ENCODE peak calls at places on chromosomes 3 and 15, in nine cellular contexts. I is bronchial epithelial cell, P is fibroblast of lung, H is cardiac fibroblast, W is psoas muscle, K is right atrium auricular region, E is ovary, J is astrocyte, D is H1. Y is an unnamed sample.

GRCh38 chr3:29181872-29182271 is 99.0 kb upstream of the RBMS3 start:
- DNase-seq in I (no peak), P (no peak), H (no peak), W (no peak), K (no peak), E (no peak), J (no peak), D (no peak), Y (no peak)

GRCh38 chr15:40235201-40235890 is 3.5 kb upstream of the PAK6 start:
- DNase-seq in I (no peak), P (no peak), H (no peak), W (no peak), K (no peak), E (no peak), J (no peak), D (no peak), Y (no peak)

GRCh38 chr3:44326035-44326434 is 12.5 kb upstream of the TCAIM start:
- DNase-seq in I (peak), P (peak), H (peak), W (no peak), K (no peak), E (no peak), J (peak), D (no peak), Y (no peak)

GRCh38 chr3:43194490-43195115 is 88.7 kb upstream of the POMGNT2 start:
- DNase-seq in I (peak), P (no peak), H (no peak), W (no peak), K (no peak), E (no peak), J (no peak), D (no peak), Y (no peak)

GRCh38 chr3:126536126-126536525 is 12.2 kb downstream of the CHST13 start:
- DNase-seq in I (no peak), P (no peak), H (no peak), W (no peak), K (no peak), E (no peak), J (no peak), D (no peak), Y (no peak)

GRCh38 chr15:42215854-42216829 is 8.0 kb upstream of the VPS39 start:
- DNase-seq in I (no peak), P (no peak), H (peak), W (no peak), K (no peak), E (no peak), J (no peak), D (no peak), Y (no peak)

GRCh38 chr3:71616571-71617021 is 33.1 kb upstream of the FOXP1 start:
- DNase-seq in I (no peak), P (no peak), H (no peak), W (no peak), K (no peak), E (no peak), J (no peak), D (no peak), Y (no peak)

GRCh38 chr3:105594219-105594618 is 227.5 kb downstream of the ALCAM start:
- DNase-seq in I (peak), P (peak), H (peak), W (no peak), K (no peak), E (no peak), J (peak), D (no peak), Y (no peak)

GRCh38 chr3:171231361-171231760 is 204.8 kb upstream of the SLC2A2 start:
- DNase-seq in I (peak), P (no peak), H (no peak), W (no peak), K (no peak), E (no peak), J (no peak), D (no peak), Y (no peak)

GRCh38 chr3:160049570-160049969 is 60.9 kb downstream of the IL12A start:
- DNase-seq in I (no peak), P (no peak), H (no peak), W (no peak), K (no peak), E (no peak), J (no peak), D (no peak), Y (no peak)

GRCh38 chr3:107761391-107761790 is 238.6 kb downstream of the BBX start:
- DNase-seq in I (no peak), P (no peak), H (no peak), W (no peak), K (no peak), E (no peak), J (no peak), D (no peak), Y (no peak)
- TF ChIP-seq CTCF in I (no peak), P (no peak), H (no peak), W (no peak), K (no peak), E (no peak), J (no peak), D (no peak), Y (no peak)

DNA sequence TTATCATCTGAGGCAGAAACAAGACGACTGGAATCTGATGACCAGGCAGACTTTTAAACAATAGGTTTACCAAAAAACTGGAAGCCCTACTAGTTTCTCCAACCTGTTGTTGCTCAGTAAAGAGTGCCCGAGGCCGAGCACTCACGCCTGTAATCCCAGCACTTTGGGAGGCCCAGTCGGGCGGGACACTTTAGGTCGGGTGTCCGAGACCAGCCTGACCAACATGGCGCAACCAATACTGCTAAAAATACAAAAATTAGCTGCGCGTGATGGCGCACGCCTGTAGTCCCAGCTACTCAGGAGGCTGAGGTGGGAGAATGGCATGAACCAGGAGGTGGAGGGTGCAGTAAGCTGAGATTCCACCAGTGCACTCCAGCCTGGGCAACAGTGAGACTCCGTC is 1.1 kb upstream of the WDR5B start:
- DNase-seq in I (no peak), P (peak), H (no peak), W (peak), K (no peak), E (no peak), J (no peak), D (no peak), Y (no peak)
- H3K4me3 ChIP-seq in I (peak), P (peak), H (peak), W (peak), K (peak), E (peak), J (peak), D (peak), Y (peak)

GRCh38 chr15:101008158-101009139 is 89.3 kb downstream of the LRRK1 start:
- DNase-seq in I (peak), P (peak), H (peak), W (peak), K (peak), E (peak), J (peak), D (peak), Y (no peak)
- TF ChIP-seq CTCF in I (peak), P (peak), H (peak), W (peak), K (peak), E (peak), J (peak), D (peak), Y (peak)

DNA sequence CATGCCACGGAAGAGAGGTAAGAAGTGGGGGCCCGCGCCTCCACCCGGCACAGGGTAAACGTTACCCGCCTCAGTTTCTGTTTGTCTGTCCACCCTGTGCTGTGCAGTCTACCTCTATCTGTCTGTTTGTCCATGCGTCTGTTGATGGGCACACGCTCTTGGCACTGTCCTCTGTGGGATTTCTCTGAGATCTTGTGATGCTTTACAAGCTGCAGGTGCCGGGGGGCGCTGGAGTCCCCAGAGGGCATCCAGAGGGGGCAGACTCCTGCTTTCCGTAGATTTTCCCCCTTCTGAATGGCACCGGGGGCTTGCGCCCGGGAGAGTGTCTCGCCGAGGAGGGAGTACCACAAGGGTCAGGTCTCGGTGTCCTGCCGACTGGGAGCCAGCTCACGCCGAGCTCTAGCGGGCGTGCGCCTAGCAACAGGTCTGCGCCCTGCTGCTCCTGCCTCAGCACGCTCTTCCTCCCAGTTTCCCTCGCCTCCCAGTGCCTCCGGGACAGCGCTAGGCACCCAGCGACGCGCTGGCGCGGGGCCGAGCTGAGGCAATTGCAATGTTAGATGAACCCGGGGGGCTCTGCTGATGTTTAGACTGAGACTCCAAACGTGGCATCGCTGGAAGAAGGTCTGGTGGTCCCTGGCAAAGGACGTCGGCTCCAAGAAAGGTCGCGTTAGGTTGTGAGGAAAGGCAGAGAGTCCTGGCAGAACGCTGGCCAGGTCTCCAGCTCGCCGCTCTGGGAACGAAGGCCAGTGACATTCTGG is 667 bp downstream of the CEMIP start:
- DNase-seq in I (peak), P (peak), H (peak), W (peak), K (no peak), E (peak), J (peak), D (peak), Y (no peak)
- H3K4me3 ChIP-seq in I (peak), P (peak), H (peak), W (peak), K (peak), E (peak), J (peak), D (peak), Y (peak)

GRCh38 chr3:125410922-125411321 is 35.8 kb upstream of the ZNF148 start:
- DNase-seq in I (no peak), P (no peak), H (no peak), W (no peak), K (no peak), E (no peak), J (no peak), D (no peak), Y (no peak)
- TF ChIP-seq CTCF in I (no peak), P (no peak), H (no peak), W (no peak), K (no peak), E (no peak), J (no peak), D (no peak), Y (no peak)

GRCh38 chr15:76987896-76988860 is 6.7 kb upstream of the PSTPIP1 start:
- DNase-seq in I (no peak), P (no peak), H (peak), W (peak), K (peak), E (no peak), J (no peak), D (no peak), Y (no peak)

GRCh38 chr15:76988874-76989780 is 5.8 kb upstream of the PSTPIP1 start:
- DNase-seq in I (no peak), P (no peak), H (peak), W (no peak), K (no peak), E (no peak), J (no peak), D (no peak), Y (no peak)

GRCh38 chr15:76983588-76984379 is 11.1 kb upstream of the PSTPIP1 start:
- DNase-seq in I (no peak), P (no peak), H (no peak), W (no peak), K (no peak), E (no peak), J (no peak), D (no peak), Y (no peak)

GRCh38 chr15:76986743-76987142 is 8.2 kb upstream of the PSTPIP1 start:
- DNase-seq in I (no peak), P (no peak), H (no peak), W (no peak), K (no peak), E (no peak), J (no peak), D (no peak), Y (no peak)

GRCh38 chr15:76987276-76987675 is 7.7 kb upstream of the PSTPIP1 start:
- DNase-seq in I (no peak), P (no peak), H (no peak), W (no peak), K (no peak), E (no peak), J (no peak), D (no peak), Y (no peak)
- H3K4me3 ChIP-seq in I (no peak), P (no peak), H (no peak), W (no peak), K (no peak), E (no peak), J (no peak), D (no peak), Y (no peak)

GRCh38 chr15:36210426-36210825 is 369.0 kb upstream of the CDIN1 start:
- DNase-seq in I (no peak), P (no peak), H (no peak), W (no peak), K (no peak), E (no peak), J (no peak), D (no peak), Y (no peak)

GRCh38 chr15:36208868-36209582 is 370.4 kb upstream of the CDIN1 start:
- DNase-seq in I (no peak), P (no peak), H (peak), W (no peak), K (no peak), E (no peak), J (no peak), D (no peak), Y (no peak)
- TF ChIP-seq CTCF in I (no peak), P (peak), H (no peak), W (no peak), K (no peak), E (no peak), J (peak), D (no peak), Y (peak)

DNA sequence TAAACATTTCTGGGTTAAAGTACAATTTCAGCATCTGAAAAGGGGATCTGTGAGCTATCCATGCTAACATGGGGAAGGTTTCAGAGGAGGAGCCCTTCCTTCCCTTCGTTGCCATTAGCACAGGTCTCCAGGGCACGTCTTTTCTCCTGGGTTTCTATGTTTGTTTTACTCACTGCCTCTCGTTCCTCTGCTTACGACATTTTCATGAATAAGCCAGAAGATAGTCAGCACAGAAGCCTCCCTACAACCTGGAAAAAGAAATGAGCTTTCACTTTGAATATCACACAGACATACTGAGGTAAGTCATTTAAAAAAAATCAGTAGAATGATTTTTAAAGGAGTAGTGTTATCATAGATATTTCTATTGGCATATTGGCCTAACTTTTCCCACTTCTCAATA is 117.2 kb upstream of the KCNMB2 start:
- DNase-seq in I (peak), P (peak), H (peak), W (no peak), K (no peak), E (no peak), J (peak), D (no peak), Y (no peak)
- H3K4me3 ChIP-seq in I (no peak), P (no peak), H (no peak), W (no peak), K (no peak), E (no peak), J (no peak), D (no peak), Y (no peak)

GRCh38 chr3:140576444-140576843 is 101.4 kb upstream of the TRIM42 start:
- DNase-seq in I (no peak), P (no peak), H (no peak), W (no peak), K (no peak), E (no peak), J (no peak), D (no peak), Y (no peak)
- TF ChIP-seq CTCF in I (no peak), P (no peak), H (no peak), W (no peak), K (no peak), E (no peak), J (no peak), D (no peak), Y (no peak)